ENCODE peak calls at places on chromosomes 12 and 14, in four cellular contexts. P is IMR-90, C is astrocyte, N is mammary epithelial cell. L is an unnamed sample.

GRCh38 chr12:113236539-113237354 is 15.5 kb downstream of the TPCN1 start:
- DNase-seq in C (no peak), N (no peak), P (no peak), L (no peak)

GRCh38 chr14:74501135-74501614 is 7.6 kb downstream of the ISCA2 start:
- DNase-seq in C (peak), N (peak), P (peak), L (peak)

GRCh38 chr14:72471346-72471745 is 422.6 kb downstream of the DPF3 start:
- DNase-seq in N (peak), C (no peak), P (peak), L (no peak)

GRCh38 chr14:61388173-61388975 is 67.0 kb downstream of the PRKCH start:
- DNase-seq in N (peak), C (peak), P (no peak), L (no peak)

GRCh38 chr12:119406811-119407210 is 72.3 kb downstream of the CCDC60 start:
- DNase-seq in C (no peak), N (no peak), P (no peak), L (no peak)

GRCh38 chr12:89117448-89118034 is 234.8 kb downstream of the DUSP6 start:
- DNase-seq in C (no peak), P (peak), N (peak), L (no peak)

GRCh38 chr14:103713304-103714062 is 1.8 kb downstream of the XRCC3 start:
- DNase-seq in C (no peak), P (no peak), N (peak), L (no peak)

GRCh38 chr14:65637780-65638179 is 225.2 kb downstream of the FUT8 start:
- DNase-seq in N (peak), P (peak), C (peak), L (no peak)

GRCh38 chr12:65565601-65566560 is 258.4 kb upstream of the HMGA2 start:
- DNase-seq in C (peak), N (peak), P (peak), L (no peak)

GRCh38 chr14:92704036-92704804 is 44.2 kb downstream of the LGMN start:
- DNase-seq in P (no peak), N (no peak), C (no peak), L (no peak)

GRCh38 chr12:105409881-105410471 is 79.5 kb downstream of the C12orf75 start:
- DNase-seq in P (no peak), N (peak), C (peak), L (no peak)

GRCh38 chr14:72822946-72823611 is 70.8 kb downstream of the DPF3 start:
- DNase-seq in N (no peak), C (no peak), P (no peak), L (no peak)

GRCh38 chr14:22184157-22185025 is 404.6 kb downstream of the DAD1 start:
- DNase-seq in P (peak), N (no peak), C (peak), L (no peak)

GRCh38 chr14:83251402-83251801 is 1717.7 kb upstream of the SEL1L start:
- DNase-seq in P (no peak), N (no peak), C (no peak), L (no peak)

GRCh38 chr12:98440165-98440581 is 75.2 kb upstream of the TMPO start:
- DNase-seq in N (peak), P (peak), C (peak), L (no peak)

GRCh38 chr12:37543131-37543965 is 773.2 kb upstream of the ALG10B start:
- DNase-seq in N (no peak), C (no peak), P (no peak), L (no peak)

GRCh38 chr12:59973515-59973914 is 377.7 kb downstream of the SLC16A7 start:
- DNase-seq in N (peak), P (peak), C (peak), L (no peak)

GRCh38 chr14:68983210-68983609 is 4.1 kb upstream of the ACTN1 start:
- DNase-seq in N (no peak), C (no peak), P (no peak), L (no peak)

GRCh38 chr14:32667791-32668190 is 270.9 kb upstream of the NPAS3 start:
- DNase-seq in P (no peak), N (no peak), C (no peak), L (no peak)

GRCh38 chr14:68518910-68519686 is 273.8 kb downstream of the ZFP36L1 start:
- DNase-seq in N (peak), P (peak), C (no peak), L (no peak)

DNA sequence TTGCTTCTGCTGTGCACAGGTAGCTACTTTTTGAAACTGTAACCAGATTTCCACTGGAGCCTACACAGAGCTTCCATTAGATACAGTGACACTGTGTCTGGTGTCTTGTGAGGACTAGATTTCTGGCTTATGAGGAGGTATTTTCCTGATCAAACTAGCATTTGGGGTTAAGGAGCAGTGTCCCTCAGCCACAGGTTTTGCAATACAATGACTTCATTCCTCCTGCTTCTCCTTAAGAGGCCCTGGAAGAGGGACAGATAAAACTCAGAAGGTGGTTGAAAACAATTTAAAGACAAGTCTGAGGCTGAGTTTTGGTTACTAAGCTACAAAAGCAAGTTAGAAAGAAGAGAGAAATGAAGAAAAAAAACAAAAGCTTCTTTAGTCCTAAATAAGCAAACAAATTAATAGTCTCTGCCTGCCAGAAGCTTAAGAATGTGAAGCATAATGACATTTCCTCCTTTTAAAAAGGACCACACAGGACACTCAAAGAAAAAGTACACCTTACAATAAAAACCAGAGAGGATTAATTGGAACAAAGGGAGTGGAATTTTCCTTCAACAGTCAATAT is 53.0 kb downstream of the PKP2 start:
- DNase-seq in C (peak), N (peak), P (no peak), L (no peak)
- H3K4me2 ChIP-seq in C (no peak), N (no peak), P (no peak), L (peak)

DNA sequence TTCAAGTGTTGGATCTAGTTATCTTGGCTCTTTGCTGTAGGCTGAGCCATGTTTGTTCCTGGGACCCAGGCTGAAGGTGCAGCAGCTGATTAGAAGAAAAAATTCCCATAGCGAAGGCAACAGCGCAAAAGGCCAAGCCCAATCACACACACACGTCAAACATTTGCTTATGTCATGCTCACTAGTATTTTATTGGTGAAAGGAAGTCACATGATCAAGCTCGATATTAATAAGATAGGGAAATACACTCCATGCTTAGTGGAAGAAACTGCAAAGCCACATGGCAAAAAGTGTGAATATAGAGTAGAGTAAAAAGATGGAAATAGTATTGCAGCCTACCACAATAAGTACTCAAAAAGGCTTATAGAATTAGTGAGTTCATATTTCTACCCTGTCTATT is 373.5 kb upstream of the FAR2 start:
- DNase-seq in N (no peak), P (no peak), C (no peak), L (no peak)
- H3K9ac ChIP-seq in N (no peak), P (no peak), C (no peak), L (no peak)

GRCh38 chr12:121188227-121188626 is 21.7 kb upstream of the P2RX4 start:
- DNase-seq in C (no peak), P (no peak), N (no peak), L (no peak)
- H3K4me2 ChIP-seq in C (no peak), P (no peak), N (no peak), L (no peak)

DNA sequence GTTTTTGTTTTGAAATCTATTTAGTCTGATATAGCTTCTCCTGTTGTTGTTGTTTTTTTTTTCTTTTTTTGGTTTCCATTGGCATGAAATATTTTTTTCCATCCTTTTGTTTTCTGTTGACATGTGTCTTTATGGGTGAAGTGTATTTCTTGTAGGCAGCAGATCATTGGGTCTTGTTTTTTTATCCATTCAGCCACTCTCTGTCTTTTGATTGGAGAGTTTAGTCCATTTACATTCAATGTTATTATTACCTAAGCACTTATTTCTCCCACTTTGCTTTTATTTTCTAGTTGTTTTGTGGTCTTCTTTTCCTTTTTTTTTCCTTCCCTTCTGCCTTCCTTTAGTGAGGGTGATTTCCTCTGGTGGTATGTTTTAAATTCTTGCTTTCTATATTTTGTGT is 193.6 kb upstream of the TMEM260 start:
- DNase-seq in P (no peak), C (no peak), N (no peak), L (no peak)
- H3K9ac ChIP-seq in P (no peak), C (no peak), N (no peak), L (no peak)

DNA sequence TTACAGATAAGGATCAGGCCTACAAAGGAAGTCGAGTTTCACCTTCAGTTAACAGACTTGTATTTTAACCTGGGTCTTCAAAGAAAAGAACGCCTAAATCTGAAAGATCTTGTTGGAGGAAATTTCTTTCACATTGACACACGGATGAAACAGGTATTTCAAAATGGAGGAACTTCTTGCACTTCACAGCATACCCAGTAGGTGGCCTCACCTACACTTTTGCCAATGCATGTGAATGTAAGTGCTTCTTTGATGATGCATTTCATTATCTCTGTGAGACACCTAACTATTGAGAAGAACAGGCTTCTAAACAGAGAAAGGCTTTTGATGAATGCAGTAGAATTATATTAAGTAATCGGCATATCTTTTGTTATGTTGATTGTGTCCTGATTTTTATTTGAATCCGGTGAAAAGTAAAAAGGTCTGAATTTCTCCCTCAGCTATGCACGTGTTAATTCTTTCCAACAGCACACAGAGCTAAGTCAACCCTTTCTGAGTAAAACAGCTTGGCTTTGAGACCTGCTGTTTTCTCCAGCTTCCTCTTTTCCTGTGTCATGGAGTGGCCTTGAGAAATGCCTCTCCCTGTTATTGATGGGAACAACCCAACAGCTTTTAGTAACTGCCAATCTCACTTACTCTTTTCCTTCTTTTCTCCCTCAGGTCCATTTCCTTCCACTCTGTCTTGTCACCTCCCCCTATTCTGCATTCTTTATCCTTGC is 399.0 kb downstream of the NAV3 start:
- DNase-seq in N (peak), P (peak), C (peak), L (peak)
- H3K4me2 ChIP-seq in N (peak), P (no peak), C (no peak), L (no peak)

DNA sequence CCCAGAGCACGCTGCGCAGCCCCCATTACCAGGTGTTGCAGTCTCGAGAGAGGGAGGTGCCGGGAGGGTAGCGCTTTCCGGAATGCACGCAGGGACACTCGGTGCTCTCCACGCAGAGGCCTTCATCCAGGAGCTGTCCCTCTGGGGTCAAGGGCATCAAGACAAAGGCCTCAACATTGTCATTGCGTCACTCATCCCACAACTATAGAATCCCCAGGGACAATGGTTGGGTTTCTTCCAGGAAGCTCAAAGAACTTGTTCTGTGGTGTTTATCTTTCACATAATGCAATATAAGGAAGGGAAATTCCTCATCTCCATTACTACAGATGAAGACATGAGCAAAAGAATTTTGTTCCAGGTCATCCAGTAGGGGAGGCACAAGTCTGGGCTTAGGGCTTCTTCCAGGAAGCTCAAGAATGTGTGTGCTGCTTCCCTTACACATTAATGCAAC is 52.1 kb downstream of the VWF start:
- DNase-seq in N (peak), C (peak), P (peak), L (no peak)
- H3K9ac ChIP-seq in N (no peak), C (no peak), P (no peak), L (no peak)